ENCODE peak calls at places on chromosome 5, in six cellular contexts. M is fibroblast of lung, I is transverse colon, D is dorsolateral prefrontal cortex, J is H9, U is activated B cell treated with CpG ODN at 0.5 μM for 24 hours. R is an unnamed sample.
A peak's percentile ranks its signal among the peaks of the same experiment; 100 is the strongest.

GRCh38 chr5:135462304-135462703 is 10.2 kb upstream of the TIFAB start:
- DNase-seq in M (peak; percentile 45), I (peak; percentile 43), D (peak; percentile 21), J (peak; percentile 94), U (no peak), R (no peak)

GRCh38 chr5:158450761-158451160 is 591.8 kb upstream of the CLINT1 start:
- DNase-seq in M (peak; percentile 40), I (no peak), D (no peak), J (no peak), U (no peak), R (no peak)

GRCh38 chr5:77777281-77777892 is 1.2 kb upstream of the TBCA start:
- DNase-seq in M (no peak), I (no peak), D (no peak), J (no peak), U (no peak), R (no peak)

GRCh38 chr5:122170630-122171029 is 41.3 kb downstream of the ZNF474 start:
- DNase-seq in M (peak; percentile 30), I (no peak), D (no peak), J (peak; percentile 59), U (no peak), R (no peak)

GRCh38 chr5:82622205-82622604 is 344.1 kb upstream of the RPS23 start:
- DNase-seq in M (no peak), I (no peak), D (no peak), J (no peak), U (no peak), R (no peak)

GRCh38 chr5:10308844-10309243 is 1.1 kb upstream of the CMBL start:
- DNase-seq in M (no peak), I (no peak), D (no peak), J (peak; percentile 56), U (no peak), R (no peak)

GRCh38 chr5:80414113-80414512 is 6.2 kb downstream of the ZFYVE16 start:
- DNase-seq in M (peak; percentile 38), I (no peak), D (no peak), J (no peak), U (no peak), R (no peak)

GRCh38 chr5:108726446-108727091 is 21.1 kb upstream of the FER start:
- DNase-seq in M (peak; percentile 25), I (no peak), D (no peak), J (no peak), U (no peak), R (no peak)

GRCh38 chr5:33968133-33969005 is 16.1 kb downstream of the SLC45A2 start:
- DNase-seq in M (no peak), I (no peak), D (no peak), J (no peak), U (no peak), R (no peak)

GRCh38 chr5:32202394-32202793 is 28.3 kb upstream of the GOLPH3 start:
- DNase-seq in M (peak; percentile 77), I (no peak), D (no peak), J (no peak), U (no peak), R (no peak)
- TF ChIP-seq CTCF in M (no peak), I (no peak), D (no peak), J (no peak), U (no peak), R (no peak)

GRCh38 chr5:38755171-38755570 is 90.6 kb upstream of the OSMR start:
- DNase-seq in M (peak; percentile 58), I (no peak), D (no peak), J (no peak), U (no peak), R (no peak)
- TF ChIP-seq CTCF in M (peak; percentile 17), I (no peak), D (no peak), J (no peak), U (no peak), R (peak; percentile 26)

GRCh38 chr5:60959156-60959555 is 14.2 kb downstream of the NDUFAF2 start:
- DNase-seq in M (peak; percentile 58), I (no peak), D (no peak), J (no peak), U (no peak), R (no peak)
- TF ChIP-seq CTCF in M (no peak), I (peak; percentile 18), D (peak; percentile 40), J (peak; percentile 38), U (no peak), R (peak; percentile 62)

GRCh38 chr5:176673651-176674583 is 26.6 kb downstream of the TSPAN17 start:
- DNase-seq in M (no peak), I (no peak), D (no peak), J (no peak), U (no peak), R (no peak)

GRCh38 chr5:176677209-176677931 is 30.1 kb downstream of the TSPAN17 start:
- DNase-seq in M (no peak), I (no peak), D (peak; percentile 84), J (no peak), U (no peak), R (no peak)

GRCh38 chr5:176676361-176676824 is 29.1 kb downstream of the TSPAN17 start:
- DNase-seq in M (no peak), I (no peak), D (no peak), J (no peak), U (no peak), R (no peak)

GRCh38 chr5:176674799-176675198 is 27.5 kb downstream of the TSPAN17 start:
- DNase-seq in M (no peak), I (no peak), D (no peak), J (no peak), U (no peak), R (no peak)

DNA sequence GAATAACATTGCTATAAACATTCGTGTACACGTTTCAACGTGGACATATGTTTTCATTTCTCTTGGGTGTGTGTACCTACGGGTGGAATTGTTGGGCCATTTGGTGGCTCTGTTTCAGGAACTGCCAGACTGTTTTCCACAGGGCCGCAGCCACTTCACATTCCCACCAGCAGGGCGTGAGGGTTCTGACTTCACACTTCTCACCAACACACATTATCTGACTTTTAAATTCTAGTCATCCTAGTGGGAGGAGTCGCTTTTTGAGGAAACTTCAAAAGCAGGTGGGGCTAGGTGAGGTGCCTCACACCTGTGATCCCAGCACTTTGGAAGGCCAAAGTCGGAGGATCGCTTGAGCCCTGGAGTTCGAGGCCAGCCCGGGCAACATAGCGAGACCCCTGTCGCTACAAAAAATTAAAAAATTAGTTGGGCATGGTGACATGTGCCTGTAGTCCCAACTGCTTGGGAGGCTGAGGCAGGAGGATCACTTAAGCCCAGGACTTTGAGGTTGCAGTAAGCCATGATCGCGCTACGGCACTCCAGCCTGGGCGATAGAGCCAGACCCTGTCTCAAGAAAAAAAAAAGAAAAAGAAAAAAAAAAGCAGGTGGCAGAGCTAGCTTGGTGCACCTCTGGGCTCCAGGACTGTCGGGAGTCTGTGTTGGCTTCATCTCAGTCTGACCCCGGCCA is 28.5 kb downstream of the TSPAN17 start:
- DNase-seq in M (no peak), I (no peak), D (peak; percentile 55), J (peak; percentile 77), U (no peak), R (no peak)
- TF ChIP-seq CTCF in M (peak; percentile 65), I (peak; percentile 22), D (peak; percentile 18), J (peak; percentile 83), U (no peak), R (peak; percentile 79)

DNA sequence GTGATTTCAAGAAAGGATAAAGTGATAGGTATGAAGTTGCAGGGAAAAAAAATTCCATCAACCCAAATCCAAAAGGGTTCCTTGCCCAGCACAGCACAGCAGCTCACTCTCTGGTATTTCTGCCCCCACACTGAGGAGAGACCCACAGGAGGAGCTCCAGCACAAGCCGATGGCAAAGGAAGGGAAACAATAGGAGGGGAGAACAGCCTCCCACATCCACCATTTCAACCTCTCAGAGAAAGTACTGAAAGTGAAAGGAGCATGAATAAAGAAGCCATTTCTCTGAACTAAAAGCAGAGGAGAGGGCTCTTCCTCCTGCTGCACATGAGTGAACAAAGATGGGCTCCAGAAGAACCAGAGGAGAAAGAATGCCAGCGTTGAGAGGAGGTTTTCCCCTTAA is 54.9 kb upstream of the ZSWIM6 start:
- DNase-seq in M (peak; percentile 61), I (no peak), D (no peak), J (peak; percentile 52), U (no peak), R (no peak)
- TF ChIP-seq CTCF in M (peak; percentile 35), I (no peak), D (no peak), J (peak; percentile 39), U (no peak), R (no peak)